ENCODE peak calls at places on chromosomes 11 and 22, in four cellular contexts. X, D, T and W are unnamed samples.

GRCh38 chr22:48577014-48577690 is 1250.5 kb downstream of the BRD1 start:
- DNase-seq in D (no peak), T (no peak), X (no peak), W (no peak)

GRCh38 chr11:119902656-119903181 is 173.7 kb upstream of the NECTIN1 start:
- DNase-seq in X (no peak), T (no peak), D (no peak), W (no peak)

GRCh38 chr11:125071408-125071807 is 8.3 kb downstream of the SLC37A2 start:
- DNase-seq in X (no peak), D (no peak), T (no peak), W (no peak)

GRCh38 chr11:94224078-94224477 is 80.3 kb upstream of the IZUMO1R start:
- DNase-seq in D (no peak), X (no peak), T (no peak), W (no peak)

GRCh38 chr11:133362156-133362555 is 170.1 kb downstream of the OPCML start:
- DNase-seq in D (no peak), T (no peak), X (no peak), W (no peak)

GRCh38 chr11:108538022-108538424 is 39.8 kb upstream of the POGLUT3 start:
- DNase-seq in D (no peak), X (no peak), T (no peak), W (no peak)

GRCh38 chr11:120324932-120325810 is at the start of gene TLCD5:
- DNase-seq in T (peak; percentile 76), X (peak; percentile 33), D (peak; percentile 70), W (no peak)

GRCh38 chr11:63375434-63375833 is 5.8 kb downstream of the SLC22A9 start:
- DNase-seq in T (no peak), X (no peak), D (no peak), W (no peak)

GRCh38 chr11:23789938-23790371 is 706.9 kb upstream of the LUZP2 start:
- DNase-seq in D (no peak), T (no peak), X (no peak), W (no peak)

GRCh38 chr22:18935889-18936529 is at the start of gene PRODH:
- DNase-seq in D (no peak), T (no peak), X (no peak), W (no peak)

GRCh38 chr11:76233936-76234703 is 27.8 kb upstream of the WNT11 start:
- DNase-seq in D (no peak), X (peak; percentile 58), T (peak; percentile 62), W (no peak)

GRCh38 chr11:123483058-123483457 is 53.0 kb downstream of the GRAMD1B start:
- DNase-seq in D (no peak), X (no peak), T (no peak), W (no peak)

GRCh38 chr11:121889931-121890330 is 226.1 kb downstream of the BLID start:
- DNase-seq in X (no peak), T (no peak), D (no peak), W (no peak)

GRCh38 chr11:126403039-126403438 is 47.6 kb downstream of the ST3GAL4 start:
- DNase-seq in X (peak; percentile 52), T (no peak), D (no peak), W (no peak)

GRCh38 chr11:23336961-23337360 is 476.7 kb upstream of the CCDC179 start:
- DNase-seq in X (no peak), T (no peak), D (no peak), W (no peak)

GRCh38 chr11:19828382-19829108 is 115.9 kb downstream of the NAV2 start:
- DNase-seq in X (no peak), D (no peak), T (no peak), W (no peak)

GRCh38 chr22:41963453-41964105 is 5.7 kb upstream of the SEPTIN3 start:
- DNase-seq in D (no peak), X (no peak), T (no peak), W (no peak)

DNA sequence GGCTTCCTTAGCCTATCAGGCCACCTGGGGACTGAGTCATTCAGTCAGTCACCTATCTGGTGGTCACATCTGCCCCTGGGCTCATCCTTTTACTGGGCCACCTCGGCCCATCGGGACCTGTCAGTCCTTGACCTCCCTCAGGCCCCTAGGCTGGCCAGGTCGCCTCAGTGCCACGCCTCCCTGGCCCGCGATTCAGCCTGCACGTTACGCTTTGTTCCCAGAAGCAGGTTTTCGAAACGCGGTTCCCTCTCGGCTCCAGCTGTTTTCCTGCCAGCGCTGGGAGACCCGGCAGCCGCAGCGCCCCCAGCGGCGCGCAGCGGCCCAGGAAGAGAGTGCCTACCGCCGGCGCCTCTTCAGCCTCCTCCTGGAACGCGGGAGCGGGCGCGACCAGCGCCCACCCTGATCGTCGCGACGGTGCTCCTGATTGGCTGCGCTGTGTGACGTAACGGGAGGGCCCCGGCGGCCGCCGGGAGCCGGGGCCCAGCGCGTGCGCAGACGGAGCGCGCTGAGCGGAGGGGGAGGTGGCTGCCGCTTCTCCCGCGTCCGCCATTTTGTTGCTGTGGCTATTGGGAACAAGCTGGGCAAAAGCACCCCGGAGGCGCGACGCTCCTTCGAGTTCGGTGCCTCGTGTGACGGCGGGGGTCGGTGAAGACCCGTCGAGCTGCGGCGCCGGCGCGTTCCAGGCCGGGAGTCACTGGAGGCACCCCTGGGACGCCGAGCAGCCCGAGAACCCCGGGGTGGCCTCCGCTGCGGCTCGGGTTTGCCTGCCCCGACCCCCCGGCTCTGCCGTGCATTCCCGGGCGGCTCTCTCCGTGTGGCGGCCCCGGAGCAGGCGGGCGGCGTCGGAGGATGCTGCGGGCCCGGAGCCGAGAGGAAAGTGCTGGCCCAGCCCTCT is at the start of gene CRKL:
- DNase-seq in D (peak; percentile 95), T (peak; percentile 97), X (peak; percentile 91), W (peak; percentile 76)
- TF ChIP-seq CTCF in D (peak; percentile 95), T (peak; percentile 95), X (peak; percentile 98), W (no peak)

GRCh38 chr11:111157571-111157970 is 88.0 kb upstream of the POU2AF2 start:
- DNase-seq in X (no peak), T (no peak), D (no peak), W (no peak)

GRCh38 chr11:111167666-111168065 is 77.9 kb upstream of the POU2AF2 start:
- DNase-seq in T (no peak), X (no peak), D (no peak), W (no peak)

GRCh38 chr11:111166655-111167054 is 78.9 kb upstream of the POU2AF2 start:
- DNase-seq in X (no peak), T (no peak), D (no peak), W (no peak)

GRCh38 chr11:111162306-111162705 is 83.2 kb upstream of the POU2AF2 start:
- DNase-seq in D (no peak), T (no peak), X (no peak), W (no peak)
- TF ChIP-seq CTCF in D (no peak), T (no peak), X (no peak), W (no peak)

GRCh38 chr11:129980086-129980485 is 22.5 kb downstream of the PRDM10 start:
- DNase-seq in D (no peak), T (no peak), X (no peak), W (no peak)
- TF ChIP-seq CTCF in D (no peak), T (no peak), X (no peak), W (no peak)

DNA sequence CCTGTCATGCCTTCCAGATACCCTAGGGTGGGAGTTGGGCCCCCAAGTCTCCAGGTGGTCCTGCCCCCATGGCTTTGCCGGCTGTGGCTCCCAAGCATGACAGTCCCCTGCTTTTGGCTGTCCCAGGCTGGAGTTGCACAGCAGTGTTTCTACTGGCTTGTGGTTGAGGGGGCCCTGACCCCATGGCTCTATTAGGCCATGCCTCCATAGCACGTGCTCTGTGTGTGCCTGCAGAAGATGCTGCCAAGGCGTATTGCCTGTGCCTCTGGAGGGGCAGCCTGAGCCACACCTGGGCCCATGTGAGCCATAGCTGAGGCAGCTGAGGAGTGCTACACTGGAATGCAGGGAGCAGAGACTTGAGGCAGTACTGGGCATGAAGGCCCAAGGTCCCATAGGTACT is 25.4 kb upstream of the CD81 start:
- DNase-seq in T (no peak), D (no peak), X (no peak), W (no peak)
- TF ChIP-seq CTCF in T (no peak), D (no peak), X (no peak), W (no peak)